ENCODE peak calls at places on chromosomes 2 and 18, in ten cellular contexts. A is tibial nerve; N is left lung; M is cardiac muscle cell; H is psoas muscle; O is fibroblast of lung; P is aorta; Y is esophagus squamous epithelium; Q is CD8-positive, alpha-beta memory T cell; I is spleen. K is an unnamed sample.

GRCh38 chr2:58866040-58866439 is 624.9 kb upstream of the FANCL start:
- DNase-seq in A (no peak), N (no peak), M (no peak), H (no peak), O (no peak), P (no peak), Y (no peak), Q (no peak), I (no peak), K (peak; percentile 82)

GRCh38 chr2:64646007-64646880 is 7.5 kb downstream of the SERTAD2 start:
- DNase-seq in A (peak; percentile 96), N (peak; percentile 81), M (peak; percentile 83), H (peak; percentile 84), O (peak; percentile 52), P (peak; percentile 97), Y (no peak), Q (peak; percentile 77), I (peak; percentile 95), K (peak; percentile 72)

GRCh38 chr18:46559946-46560670 is 96.9 kb downstream of the LOXHD1 start:
- DNase-seq in A (no peak), N (no peak), M (no peak), H (no peak), O (no peak), P (no peak), Y (no peak), Q (no peak), I (no peak), K (no peak)

GRCh38 chr2:238717084-238717483 is 130.8 kb upstream of the TWIST2 start:
- DNase-seq in A (peak; percentile 0), N (no peak), M (no peak), H (no peak), O (no peak), P (no peak), Y (no peak), Q (no peak), I (no peak), K (no peak)

GRCh38 chr2:222944552-222944951 is 83.7 kb downstream of the ACSL3 start:
- DNase-seq in A (no peak), N (no peak), M (peak; percentile 31), H (no peak), O (peak; percentile 55), P (no peak), Y (no peak), Q (no peak), I (no peak), K (no peak)

GRCh38 chr2:237876951-237877491 is 17.6 kb downstream of the RAMP1 start:
- DNase-seq in A (no peak), N (peak; percentile 20), M (no peak), H (no peak), O (no peak), P (peak; percentile 55), Y (no peak), Q (no peak), I (no peak), K (no peak)

GRCh38 chr2:166516712-166517303 is 22.8 kb upstream of the SCN7A start:
- DNase-seq in A (peak; percentile 64), N (no peak), M (peak; percentile 55), H (no peak), O (peak; percentile 24), P (no peak), Y (no peak), Q (no peak), I (no peak), K (no peak)

GRCh38 chr2:142944721-142945120 is 67.3 kb downstream of the KYNU start:
- DNase-seq in A (no peak), N (no peak), M (no peak), H (no peak), O (peak; percentile 40), P (no peak), Y (no peak), Q (no peak), I (no peak), K (no peak)

GRCh38 chr18:13447621-13448020 is 229.1 kb downstream of the LDLRAD4 start:
- DNase-seq in A (no peak), N (no peak), M (peak; percentile 62), H (peak; percentile 71), O (peak; percentile 95), P (peak; percentile 88), Y (no peak), Q (no peak), I (no peak), K (peak; percentile 47)

GRCh38 chr2:219272351-219272750 is 6.8 kb upstream of the DNAJB2 start:
- DNase-seq in A (no peak), N (no peak), M (no peak), H (no peak), O (no peak), P (peak; percentile 50), Y (no peak), Q (no peak), I (no peak), K (no peak)

GRCh38 chr2:216094701-216095100 is 13.0 kb downstream of the TMEM169 start:
- DNase-seq in A (no peak), N (no peak), M (no peak), H (no peak), O (no peak), P (no peak), Y (no peak), Q (no peak), I (no peak), K (no peak)

GRCh38 chr2:224036731-224037376 is 2.2 kb downstream of the SERPINE2 start:
- DNase-seq in A (no peak), N (no peak), M (no peak), H (no peak), O (no peak), P (no peak), Y (no peak), Q (no peak), I (no peak), K (no peak)

GRCh38 chr2:39723946-39724827 is 54.9 kb downstream of the THUMPD2 start:
- DNase-seq in A (no peak), N (no peak), M (no peak), H (no peak), O (peak; percentile 82), P (no peak), Y (no peak), Q (no peak), I (no peak), K (no peak)

GRCh38 chr2:180219471-180219870 is 212.4 kb upstream of the CWC22 start:
- DNase-seq in A (no peak), N (no peak), M (no peak), H (no peak), O (peak; percentile 82), P (no peak), Y (no peak), Q (no peak), I (no peak), K (no peak)

GRCh38 chr2:222641336-222641735 is 14.6 kb downstream of the FARSB start:
- DNase-seq in A (no peak), N (no peak), M (peak; percentile 9), H (no peak), O (peak; percentile 53), P (no peak), Y (no peak), Q (no peak), I (no peak), K (no peak)

GRCh38 chr2:215530191-215530968 is 94.5 kb upstream of the FN1 start:
- DNase-seq in A (no peak), N (no peak), M (peak; percentile 36), H (no peak), O (peak; percentile 78), P (no peak), Y (no peak), Q (no peak), I (no peak), K (no peak)

GRCh38 chr2:56749152-56749752 is 565.5 kb downstream of the CCDC85A start:
- DNase-seq in A (no peak), N (no peak), M (peak; percentile 64), H (no peak), O (peak; percentile 50), P (no peak), Y (no peak), Q (no peak), I (no peak), K (no peak)

GRCh38 chr2:30655660-30656059 is 151.6 kb downstream of the CAPN13 start:
- DNase-seq in A (no peak), N (no peak), M (peak; percentile 64), H (no peak), O (peak; percentile 93), P (no peak), Y (no peak), Q (no peak), I (no peak), K (no peak)

GRCh38 chr2:133817680-133818566 is 249.7 kb upstream of the NCKAP5 start:
- DNase-seq in A (no peak), N (no peak), M (peak; percentile 92), H (no peak), O (peak; percentile 100), P (no peak), Y (no peak), Q (no peak), I (no peak), K (no peak)

GRCh38 chr2:220811952-220812570 is 760.0 kb downstream of the EPHA4 start:
- DNase-seq in A (no peak), N (no peak), M (no peak), H (no peak), O (peak; percentile 91), P (no peak), Y (no peak), Q (no peak), I (no peak), K (no peak)
- H3K9me3 ChIP-seq in A (no peaks in the 10 kb centered on the region), N (no peaks in the 10 kb centered on the region), M (no peaks in the 10 kb centered on the region), H (no peaks in the 10 kb centered on the region), O (no peaks in the 10 kb centered on the region), P (no peaks in the 10 kb centered on the region), Y (no peaks in the 10 kb centered on the region), Q (no peaks in the 10 kb centered on the region), I (no peaks in the 10 kb centered on the region), K (no peaks in the 10 kb centered on the region)

GRCh38 chr2:104818249-104818648 is 35.7 kb upstream of the POU3F3 start:
- DNase-seq in A (no peak), N (no peak), M (no peak), H (no peak), O (no peak), P (no peak), Y (no peak), Q (no peak), I (no peak), K (no peak)

GRCh38 chr2:104816146-104816545 is 37.8 kb upstream of the POU3F3 start:
- DNase-seq in A (no peak), N (no peak), M (no peak), H (no peak), O (no peak), P (no peak), Y (no peak), Q (no peak), I (no peak), K (no peak)

GRCh38 chr2:104812281-104812680 is 41.6 kb upstream of the POU3F3 start:
- DNase-seq in A (no peak), N (no peak), M (no peak), H (no peak), O (peak; percentile 79), P (no peak), Y (no peak), Q (no peak), I (no peak), K (no peak)
- H3K9me3 ChIP-seq in A (no peaks in the 10 kb centered on the region), N (no peaks in the 10 kb centered on the region), M (no peaks in the 10 kb centered on the region), H (no peaks in the 10 kb centered on the region), O (no peaks in the 10 kb centered on the region), P (peaks cover 4% of the 10 kb centered on the region), Y (no peaks in the 10 kb centered on the region), Q (no peaks in the 10 kb centered on the region), I (peaks cover 6% of the 10 kb centered on the region), K (no peaks in the 10 kb centered on the region)

GRCh38 chr18:72444756-72445155 is 99.4 kb downstream of the CBLN2 start:
- DNase-seq in A (no peak), N (no peak), M (no peak), H (no peak), O (no peak), P (no peak), Y (no peak), Q (no peak), I (no peak), K (peak; percentile 56)
- H3K9me3 ChIP-seq in A (no peaks in the 10 kb centered on the region), N (no peaks in the 10 kb centered on the region), M (no peaks in the 10 kb centered on the region), H (no peaks in the 10 kb centered on the region), O (no peaks in the 10 kb centered on the region), P (no peaks in the 10 kb centered on the region), Y (no peaks in the 10 kb centered on the region), Q (no peaks in the 10 kb centered on the region), I (no peaks in the 10 kb centered on the region), K (no peaks in the 10 kb centered on the region)

GRCh38 chr2:120026890-120027289 is 14.0 kb downstream of the EPB41L5 start:
- DNase-seq in A (no peak), N (no peak), M (no peak), H (no peak), O (no peak), P (no peak), Y (no peak), Q (no peak), I (no peak), K (no peak)
- H3K9me3 ChIP-seq in A (no peaks in the 10 kb centered on the region), N (peaks cover 5% of the 10 kb centered on the region), M (no peaks in the 10 kb centered on the region), H (peaks cover 11% of the 10 kb centered on the region), O (no peaks in the 10 kb centered on the region), P (no peaks in the 10 kb centered on the region), Y (no peaks in the 10 kb centered on the region), Q (no peaks in the 10 kb centered on the region), I (no peaks in the 10 kb centered on the region), K (no peaks in the 10 kb centered on the region)